ENCODE peak calls at places on chromosomes 13 and 19, in seven cellular contexts. One of them, this sample, is unnamed.

GRCh38 chr19:6794817-6795431 is 22.4 kb downstream of the VAV1 start:
- DNase-seq in foreskin fibroblast: no peak
- DNase-seq in stomach: no peak
- DNase-seq in OCI-LY7: no peak
- DNase-seq in tibial nerve: no peak
- DNase-seq in ovary: no peak
- DNase-seq in transverse colon: no peak
- DNase-seq in this sample: no peak

GRCh38 chr19:35291259-35291658 is 702 bp upstream of the MAG start:
- DNase-seq in foreskin fibroblast: no peak
- DNase-seq in stomach: no peak
- DNase-seq in OCI-LY7: peak
- DNase-seq in tibial nerve: no peak
- DNase-seq in ovary: no peak
- DNase-seq in transverse colon: no peak
- DNase-seq in this sample: no peak

GRCh38 chr13:33932765-33933406 is 114.9 kb downstream of the RFC3 start:
- DNase-seq in foreskin fibroblast: no peak
- DNase-seq in stomach: no peak
- DNase-seq in OCI-LY7: no peak
- DNase-seq in tibial nerve: no peak
- DNase-seq in ovary: no peak
- DNase-seq in transverse colon: no peak
- DNase-seq in this sample: no peak

GRCh38 chr13:45592758-45593157 is 22.8 kb downstream of the ERICH6B start:
- DNase-seq in foreskin fibroblast: no peak
- DNase-seq in stomach: no peak
- DNase-seq in OCI-LY7: no peak
- DNase-seq in tibial nerve: no peak
- DNase-seq in ovary: no peak
- DNase-seq in transverse colon: no peak
- DNase-seq in this sample: no peak

GRCh38 chr19:52007436-52007804 is 591 bp downstream of the ZNF615 start:
- DNase-seq in foreskin fibroblast: no peak
- DNase-seq in stomach: no peak
- DNase-seq in OCI-LY7: no peak
- DNase-seq in tibial nerve: peak
- DNase-seq in ovary: no peak
- DNase-seq in transverse colon: no peak
- DNase-seq in this sample: no peak

GRCh38 chr13:91328726-91329125 is 18.8 kb upstream of the MIR17HG start:
- DNase-seq in foreskin fibroblast: no peak
- DNase-seq in stomach: no peak
- DNase-seq in OCI-LY7: no peak
- DNase-seq in tibial nerve: no peak
- DNase-seq in ovary: no peak
- DNase-seq in transverse colon: no peak
- DNase-seq in this sample: no peak

GRCh38 chr13:45847554-45848224 is 3.9 kb downstream of the SIAH3 start:
- DNase-seq in foreskin fibroblast: no peak
- DNase-seq in stomach: peak
- DNase-seq in OCI-LY7: no peak
- DNase-seq in tibial nerve: peak
- DNase-seq in ovary: no peak
- DNase-seq in transverse colon: peak
- DNase-seq in this sample: peak

GRCh38 chr13:76917096-76917495 is 30.9 kb upstream of the KCTD12 start:
- DNase-seq in foreskin fibroblast: peak
- DNase-seq in stomach: no peak
- DNase-seq in OCI-LY7: no peak
- DNase-seq in tibial nerve: no peak
- DNase-seq in ovary: no peak
- DNase-seq in transverse colon: no peak
- DNase-seq in this sample: no peak

GRCh38 chr19:48152552-48152951 is 17.6 kb downstream of the LIG1 start:
- DNase-seq in foreskin fibroblast: peak
- DNase-seq in stomach: peak
- DNase-seq in OCI-LY7: peak
- DNase-seq in tibial nerve: peak
- DNase-seq in ovary: peak
- DNase-seq in transverse colon: peak
- DNase-seq in this sample: peak

GRCh38 chr19:23382955-23383354 is 12.3 kb downstream of the ZNF91 start:
- DNase-seq in foreskin fibroblast: no peak
- DNase-seq in stomach: no peak
- DNase-seq in OCI-LY7: no peak
- DNase-seq in tibial nerve: no peak
- DNase-seq in ovary: no peak
- DNase-seq in transverse colon: no peak
- DNase-seq in this sample: no peak

GRCh38 chr13:68369739-68370138 is 1139.6 kb upstream of the PCDH9 start:
- DNase-seq in foreskin fibroblast: no peak
- DNase-seq in stomach: no peak
- DNase-seq in OCI-LY7: no peak
- DNase-seq in tibial nerve: no peak
- DNase-seq in ovary: no peak
- DNase-seq in transverse colon: no peak
- DNase-seq in this sample: no peak

GRCh38 chr19:3699741-3700241 is 477 bp downstream of the PIP5K1C start:
- DNase-seq in foreskin fibroblast: no peak
- DNase-seq in stomach: no peak
- DNase-seq in OCI-LY7: peak
- DNase-seq in tibial nerve: no peak
- DNase-seq in ovary: no peak
- DNase-seq in transverse colon: no peak
- DNase-seq in this sample: no peak

GRCh38 chr13:89832827-89833226 is 1514.7 kb upstream of the MIR17HG start:
- DNase-seq in foreskin fibroblast: no peak
- DNase-seq in stomach: no peak
- DNase-seq in OCI-LY7: no peak
- DNase-seq in tibial nerve: no peak
- DNase-seq in ovary: no peak
- DNase-seq in transverse colon: no peak
- DNase-seq in this sample: no peak

GRCh38 chr13:111908391-111908790 is 158.6 kb upstream of the SOX1 start:
- DNase-seq in foreskin fibroblast: no peak
- DNase-seq in stomach: no peak
- DNase-seq in OCI-LY7: no peak
- DNase-seq in tibial nerve: no peak
- DNase-seq in ovary: no peak
- DNase-seq in transverse colon: no peak
- DNase-seq in this sample: no peak

GRCh38 chr13:49026851-49027250 is 51.1 kb downstream of the FNDC3A start:
- DNase-seq in foreskin fibroblast: no peak
- DNase-seq in stomach: no peak
- DNase-seq in OCI-LY7: no peak
- DNase-seq in tibial nerve: no peak
- DNase-seq in ovary: no peak
- DNase-seq in transverse colon: no peak
- DNase-seq in this sample: no peak

GRCh38 chr19:7507884-7508283 is 8.0 kb upstream of the ZNF358 start:
- DNase-seq in foreskin fibroblast: peak
- DNase-seq in stomach: peak
- DNase-seq in OCI-LY7: peak
- DNase-seq in tibial nerve: peak
- DNase-seq in ovary: peak
- DNase-seq in transverse colon: peak
- DNase-seq in this sample: no peak

GRCh38 chr19:47272448-47273312 is 2.0 kb upstream of the INAFM1 start:
- DNase-seq in foreskin fibroblast: no peak
- DNase-seq in stomach: peak
- DNase-seq in OCI-LY7: no peak
- DNase-seq in tibial nerve: peak
- DNase-seq in ovary: peak
- DNase-seq in transverse colon: peak
- DNase-seq in this sample: no peak

GRCh38 chr19:2602391-2603181 is 99.9 kb downstream of the GNG7 start:
- DNase-seq in foreskin fibroblast: peak
- DNase-seq in stomach: peak
- DNase-seq in OCI-LY7: no peak
- DNase-seq in tibial nerve: peak
- DNase-seq in ovary: peak
- DNase-seq in transverse colon: peak
- DNase-seq in this sample: no peak

GRCh38 chr19:7701654-7702457 is at the start of gene FCER2:
- DNase-seq in foreskin fibroblast: no peak
- DNase-seq in stomach: no peak
- DNase-seq in OCI-LY7: peak
- DNase-seq in tibial nerve: no peak
- DNase-seq in ovary: no peak
- DNase-seq in transverse colon: peak
- DNase-seq in this sample: no peak

GRCh38 chr19:17183858-17184271 is 31.3 kb upstream of the USE1 start:
- DNase-seq in foreskin fibroblast: no peak
- DNase-seq in stomach: no peak
- DNase-seq in OCI-LY7: peak
- DNase-seq in tibial nerve: no peak
- DNase-seq in ovary: no peak
- DNase-seq in transverse colon: no peak
- DNase-seq in this sample: no peak

GRCh38 chr13:52383362-52383761 is 22.6 kb downstream of the THSD1 start:
- DNase-seq in foreskin fibroblast: no peak
- DNase-seq in stomach: no peak
- DNase-seq in OCI-LY7: no peak
- DNase-seq in tibial nerve: no peak
- DNase-seq in ovary: no peak
- DNase-seq in transverse colon: no peak
- DNase-seq in this sample: no peak

GRCh38 chr19:2798733-2799132 is 13.4 kb downstream of the THOP1 start:
- DNase-seq in foreskin fibroblast: no peak
- DNase-seq in stomach: no peak
- DNase-seq in OCI-LY7: no peak
- DNase-seq in tibial nerve: no peak
- DNase-seq in ovary: no peak
- DNase-seq in transverse colon: no peak
- DNase-seq in this sample: no peak

GRCh38 chr13:20474515-20474914 is 51.1 kb downstream of the CRYL1 start:
- DNase-seq in foreskin fibroblast: no peak
- DNase-seq in stomach: no peak
- DNase-seq in OCI-LY7: no peak
- DNase-seq in tibial nerve: no peak
- DNase-seq in ovary: no peak
- DNase-seq in transverse colon: no peak
- DNase-seq in this sample: no peak

GRCh38 chr13:113905018-113905417 is 41.1 kb upstream of the GAS6 start:
- DNase-seq in foreskin fibroblast: no peak
- DNase-seq in stomach: peak
- DNase-seq in OCI-LY7: no peak
- DNase-seq in tibial nerve: no peak
- DNase-seq in ovary: no peak
- DNase-seq in transverse colon: no peak
- DNase-seq in this sample: no peak

GRCh38 chr19:8158411-8159074 is 9.2 kb upstream of the FBN3 start:
- DNase-seq in foreskin fibroblast: peak
- DNase-seq in stomach: peak
- DNase-seq in OCI-LY7: peak
- DNase-seq in tibial nerve: peak
- DNase-seq in ovary: no peak
- DNase-seq in transverse colon: peak
- DNase-seq in this sample: peak

DNA sequence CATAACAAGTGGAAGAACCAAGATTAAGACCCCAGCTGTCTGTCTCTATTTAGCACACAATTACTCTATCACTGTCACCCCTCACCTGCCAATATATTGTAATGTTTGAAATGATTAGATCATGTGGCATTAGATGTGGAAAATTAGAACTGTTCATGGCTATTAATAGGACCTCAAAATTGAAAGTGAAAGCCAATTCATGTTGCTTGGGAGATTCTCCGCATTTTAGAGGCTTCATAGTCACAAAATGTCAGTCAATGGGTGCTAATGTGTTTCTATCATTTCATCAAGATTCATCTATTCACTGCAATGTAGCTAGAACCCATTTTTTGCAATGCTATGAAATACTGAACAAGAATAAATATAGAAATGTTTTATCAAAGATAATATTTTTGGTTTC is 388.7 kb downstream of the DCT start:
- DNase-seq in foreskin fibroblast: no peak
- DNase-seq in stomach: no peak
- DNase-seq in OCI-LY7: no peak
- DNase-seq in tibial nerve: no peak
- DNase-seq in ovary: no peak
- DNase-seq in transverse colon: no peak
- DNase-seq in this sample: no peak
- H3K4me3 ChIP-seq in foreskin fibroblast: no peak
- H3K4me3 ChIP-seq in stomach: no peak
- H3K4me3 ChIP-seq in OCI-LY7: no peak
- H3K4me3 ChIP-seq in tibial nerve: no peak
- H3K4me3 ChIP-seq in ovary: no peak
- H3K4me3 ChIP-seq in transverse colon: no peak
- H3K4me3 ChIP-seq in this sample: no peak

GRCh38 chr19:55094456-55095259 is 19.0 kb downstream of the EPS8L1 start:
- DNase-seq in foreskin fibroblast: no peak
- DNase-seq in stomach: no peak
- DNase-seq in OCI-LY7: no peak
- DNase-seq in tibial nerve: no peak
- DNase-seq in ovary: no peak
- DNase-seq in transverse colon: no peak
- DNase-seq in this sample: no peak
- TF ChIP-seq CTCF in foreskin fibroblast: no peak
- TF ChIP-seq CTCF in stomach: no peak
- TF ChIP-seq CTCF in OCI-LY7: no peak
- TF ChIP-seq CTCF in tibial nerve: no peak
- TF ChIP-seq CTCF in ovary: no peak
- TF ChIP-seq CTCF in transverse colon: no peak
- TF ChIP-seq CTCF in this sample: no peak

GRCh38 chr13:55553736-55554135 is 1587.0 kb upstream of the PRR20A start:
- DNase-seq in foreskin fibroblast: no peak
- DNase-seq in stomach: no peak
- DNase-seq in OCI-LY7: no peak
- DNase-seq in tibial nerve: no peak
- DNase-seq in ovary: no peak
- DNase-seq in transverse colon: no peak
- DNase-seq in this sample: no peak
- H3K4me3 ChIP-seq in foreskin fibroblast: no peak
- H3K4me3 ChIP-seq in stomach: no peak
- H3K4me3 ChIP-seq in OCI-LY7: no peak
- H3K4me3 ChIP-seq in tibial nerve: no peak
- H3K4me3 ChIP-seq in ovary: no peak
- H3K4me3 ChIP-seq in transverse colon: no peak
- H3K4me3 ChIP-seq in this sample: no peak

DNA sequence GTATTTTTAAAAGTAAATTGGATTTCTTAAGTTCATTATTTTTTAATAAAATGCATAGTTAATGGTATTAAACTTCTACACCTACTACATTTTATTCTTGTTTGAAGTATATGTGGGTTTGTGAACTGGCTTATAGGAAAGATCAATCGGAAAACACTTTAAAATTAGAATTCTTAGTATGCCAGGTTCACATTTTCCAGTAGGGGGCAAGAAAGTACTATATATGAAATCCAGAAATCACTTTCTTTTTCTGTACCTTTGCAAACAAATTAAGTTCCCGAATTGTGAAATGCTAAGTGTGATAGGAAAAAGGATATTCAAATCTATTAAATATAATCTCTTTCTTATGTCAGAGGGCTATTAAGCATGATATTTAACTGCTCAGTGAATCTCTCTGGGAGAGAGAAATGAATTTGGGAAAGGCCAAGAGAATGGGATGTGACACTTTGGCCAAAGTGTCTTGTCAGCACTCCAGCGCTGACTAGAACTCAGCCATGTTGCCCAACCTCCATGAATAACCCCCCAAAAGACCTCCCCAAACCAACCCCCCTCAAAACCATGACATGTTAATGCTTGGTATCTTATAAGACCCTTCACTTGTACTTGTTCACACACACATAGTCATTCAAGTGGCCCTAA is 122.6 kb upstream of the SLC10A2 start:
- DNase-seq in foreskin fibroblast: no peak
- DNase-seq in stomach: no peak
- DNase-seq in OCI-LY7: peak
- DNase-seq in tibial nerve: no peak
- DNase-seq in ovary: no peak
- DNase-seq in transverse colon: no peak
- DNase-seq in this sample: no peak
- TF ChIP-seq CTCF in foreskin fibroblast: peak
- TF ChIP-seq CTCF in stomach: peak
- TF ChIP-seq CTCF in OCI-LY7: peak
- TF ChIP-seq CTCF in tibial nerve: peak
- TF ChIP-seq CTCF in ovary: no peak
- TF ChIP-seq CTCF in transverse colon: peak
- TF ChIP-seq CTCF in this sample: no peak